ENCODE peak calls at places on chromosomes 7 and 10, in five cellular contexts. P, W, Y, M and D are unnamed samples.

GRCh38 chr7:110388451-110388850 is 702.5 kb upstream of the LRRN3 start:
- DNase-seq in P (no peak), W (no peak), Y (no peak), M (no peak), D (no peak)

GRCh38 chr7:37832194-37832593 is 16.2 kb upstream of the NME8 start:
- DNase-seq in P (no peak), W (peak), Y (no peak), M (peak), D (peak)

GRCh38 chr7:34067406-34067805 is 162.1 kb downstream of the BMPER start:
- DNase-seq in P (no peak), W (no peak), Y (no peak), M (no peak), D (no peak)

GRCh38 chr7:155163696-155164095 is 93.6 kb downstream of the HTR5A start:
- DNase-seq in P (no peak), W (no peak), Y (no peak), M (no peak), D (no peak)

GRCh38 chr10:3430501-3430900 is 257.9 kb upstream of the PITRM1 start:
- DNase-seq in P (no peak), W (no peak), Y (no peak), M (no peak), D (no peak)

GRCh38 chr7:84975586-84976185 is 211.2 kb downstream of the SEMA3D start:
- DNase-seq in P (no peak), W (no peak), Y (no peak), M (no peak), D (no peak)

GRCh38 chr10:3427316-3427715 is 254.7 kb upstream of the PITRM1 start:
- DNase-seq in P (no peak), W (no peak), Y (no peak), M (no peak), D (no peak)

GRCh38 chr10:126502481-126502880 is 114.2 kb upstream of the ADAM12 start:
- DNase-seq in P (no peak), W (no peak), Y (no peak), M (no peak), D (no peak)

GRCh38 chr7:68384581-68384980 is 1213.7 kb upstream of the AUTS2 start:
- DNase-seq in P (no peak), W (no peak), Y (no peak), M (no peak), D (no peak)

GRCh38 chr7:1232103-1232466 is 587 bp upstream of the UNCX start:
- DNase-seq in P (no peak), W (no peak), Y (no peak), M (no peak), D (no peak)

GRCh38 chr10:77081411-77082010 is 556.1 kb downstream of the KCNMA1 start:
- DNase-seq in P (no peak), W (no peak), Y (no peak), M (no peak), D (no peak)

GRCh38 chr7:8217200-8218068 is 44.5 kb downstream of the ICA1 start:
- DNase-seq in P (peak), W (peak), Y (no peak), M (peak), D (peak)

GRCh38 chr7:129779602-129780256 is 168.2 kb downstream of the NRF1 start:
- DNase-seq in P (no peak), W (no peak), Y (no peak), M (peak), D (no peak)

GRCh38 chr10:71963756-71964668 is at the start of gene CHST3:
- DNase-seq in P (no peak), W (peak), Y (peak), M (peak), D (peak)

GRCh38 chr7:70316745-70317144 is 718.5 kb downstream of the AUTS2 start:
- DNase-seq in P (no peak), W (no peak), Y (no peak), M (no peak), D (peak)